ENCODE peak calls at places on chromosomes 2 and 18, in four cellular contexts. G, X, K and J are unnamed samples.

GRCh38 chr2:194166818-194167217 is 1490.2 kb upstream of the SLC39A10 start:
- DNase-seq in X (no peak), G (no peak), K (no peak), J (no peak)

GRCh38 chr2:32937602-32938450 is 8.9 kb upstream of the LTBP1 start:
- DNase-seq in X (no peak), G (no peak), K (no peak), J (no peak)

GRCh38 chr2:117979911-117980341 is 33.9 kb downstream of the CCDC93 start:
- DNase-seq in X (no peak), G (no peak), K (no peak), J (no peak)

GRCh38 chr2:177535968-177536514 is 143.5 kb downstream of the AGPS start:
- DNase-seq in G (no peak), K (no peak), X (no peak), J (no peak)

GRCh38 chr2:43877782-43878464 is 39.2 kb downstream of the ABCG8 start:
- DNase-seq in K (peak), G (peak), X (peak), J (peak)

GRCh38 chr2:174992886-174993285 is 12.3 kb downstream of the CHN1 start:
- DNase-seq in X (no peak), G (no peak), K (no peak), J (no peak)

GRCh38 chr2:38636069-38636468 is 29.8 kb upstream of the GALM start:
- DNase-seq in X (no peak), K (no peak), G (no peak), J (no peak)

GRCh38 chr18:33578371-33579146 is 540 bp downstream of the ASXL3 start:
- DNase-seq in X (no peak), K (no peak), G (no peak), J (peak)

GRCh38 chr2:220000080-220000479 is 372.6 kb downstream of the SLC4A3 start:
- DNase-seq in X (no peak), K (no peak), G (no peak), J (no peak)

GRCh38 chr2:20668871-20669475 is 2.0 kb downstream of the GDF7 start:
- DNase-seq in G (no peak), X (no peak), K (no peak), J (no peak)

GRCh38 chr18:65459741-65460140 is 291.1 kb upstream of the CDH7 start:
- DNase-seq in G (no peak), K (no peak), X (no peak), J (no peak)

GRCh38 chr2:114294814-114295213 is 147.6 kb upstream of the DPP10 start:
- DNase-seq in X (no peak), K (no peak), G (no peak), J (no peak)

GRCh38 chr18:8319798-8320477 is 289.3 kb upstream of the RAB12 start:
- DNase-seq in K (no peak), G (no peak), X (no peak), J (no peak)

GRCh38 chr2:232563580-232563979 is 13.1 kb downstream of the EIF4E2 start:
- DNase-seq in X (no peak), K (no peak), G (no peak), J (no peak)

GRCh38 chr18:7749510-7749981 is 182.4 kb downstream of the PTPRM start:
- DNase-seq in K (no peak), X (no peak), G (no peak), J (no peak)

GRCh38 chr2:69034122-69034521 is 21.1 kb downstream of the ANTXR1 start:
- DNase-seq in X (no peak), G (no peak), K (no peak), J (no peak)

GRCh38 chr2:162591403-162592083 is 247.0 kb downstream of the KCNH7 start:
- DNase-seq in G (no peak), X (no peak), K (no peak), J (no peak)

GRCh38 chr2:55102056-55102812 is 52.0 kb upstream of the RTN4 start:
- DNase-seq in X (no peak), G (no peak), K (no peak), J (no peak)

GRCh38 chr2:53784431-53784830 is 2.3 kb downstream of the ASB3 start:
- DNase-seq in G (no peak), K (no peak), X (no peak), J (no peak)

GRCh38 chr18:9109523-9109922 is 7.0 kb downstream of the NDUFV2 start:
- DNase-seq in G (no peak), K (no peak), X (no peak), J (no peak)

GRCh38 chr2:224432003-224432574 is 30.2 kb upstream of the FAM124B start:
- DNase-seq in G (no peak), K (no peak), X (no peak), J (no peak)

GRCh38 chr2:121155502-121156056 is 129.4 kb downstream of the TFCP2L1 start:
- DNase-seq in X (no peak), K (no peak), G (no peak), J (no peak)

GRCh38 chr2:80549901-80550300 is 245.3 kb upstream of the LRRTM1 start:
- DNase-seq in X (no peak), K (no peak), G (no peak), J (no peak)

GRCh38 chr2:46181789-46182530 is 115.2 kb upstream of the EPAS1 start:
- DNase-seq in G (no peak), X (no peak), K (no peak), J (no peak)

GRCh38 chr2:183193904-183194303 is 69.7 kb downstream of the NUP35 start:
- DNase-seq in G (no peak), X (no peak), K (no peak), J (no peak)

GRCh38 chr2:47058061-47058931 is 96.8 kb downstream of the STPG4 start:
- DNase-seq in K (no peak), X (no peak), G (no peak), J (no peak)

GRCh38 chr2:196291873-196292800 is 120.8 kb upstream of the STK17B start:
- DNase-seq in X (no peak), G (no peak), K (no peak), J (peak)